ENCODE peak calls at places on chromosomes 1 and 21, in eight cellular contexts. B is brain microvascular endothelial cell, A is right lobe of liver, L is progenitor cell of endocrine pancreas, Y is PC-3, Q is mucosa of descending colon, H is A549, Z is foreskin keratinocyte. M is an unnamed sample.

GRCh38 chr1:99662581-99663208 is 16.8 kb downstream of the PALMD start:
- DNase-seq in Y (peak), B (no peak), Z (no peak), H (peak), A (no peak), Q (no peak), L (no peak), M (no peak)

GRCh38 chr21:22900511-22900910 is 1902.3 kb downstream of the NCAM2 start:
- DNase-seq in H (no peak), A (no peak), L (no peak), Z (peak), B (no peak), Q (no peak), Y (peak), M (no peak)

GRCh38 chr1:36650200-36651065 is 167.7 kb upstream of the CSF3R start:
- DNase-seq in H (peak), A (peak), Z (peak), Q (no peak), Y (peak), L (peak), B (peak), M (peak)

GRCh38 chr1:33410091-33410701 is 20.7 kb downstream of the PHC2 start:
- DNase-seq in L (no peak), Z (no peak), H (no peak), A (no peak), Q (no peak), Y (peak), B (peak), M (no peak)

GRCh38 chr21:43921602-43921978 is 56.6 kb downstream of the AGPAT3 start:
- DNase-seq in B (no peak), Q (no peak), H (no peak), L (no peak), Y (no peak), Z (no peak), A (peak), M (peak)

GRCh38 chr21:37452222-37452621 is 85.6 kb downstream of the DYRK1A start:
- DNase-seq in B (peak), Q (no peak), A (no peak), L (no peak), Z (peak), H (no peak), Y (no peak), M (no peak)

GRCh38 chr1:110879758-110880606 is 7.0 kb downstream of the CD53 start:
- DNase-seq in H (no peak), Z (no peak), A (no peak), L (no peak), Q (no peak), B (no peak), Y (peak), M (peak)

GRCh38 chr1:147080013-147080661 is 92.1 kb downstream of the PRKAB2 start:
- DNase-seq in A (no peak), Q (no peak), Z (peak), B (no peak), L (no peak), H (no peak), Y (no peak), M (no peak)

GRCh38 chr1:98490099-98490498 is 171.4 kb upstream of the SNX7 start:
- DNase-seq in A (no peak), Y (no peak), Z (no peak), H (no peak), L (no peak), B (no peak), Q (no peak), M (no peak)

GRCh38 chr1:11594222-11594621 is 60.0 kb downstream of the FBXO2 start:
- DNase-seq in Q (no peak), A (no peak), H (peak), Z (no peak), B (peak), L (no peak), Y (no peak), M (no peak)
- TF ChIP-seq CTCF in Q (no peak), A (no peak), H (no peak), Z (peak), B (peak), L (peak), Y (peak), M (no peak)

GRCh38 chr1:29304025-29304684 is 67.8 kb downstream of the PTPRU start:
- DNase-seq in Y (no peak), Q (no peak), H (no peak), L (no peak), A (peak), B (no peak), Z (no peak), M (no peak)
- TF ChIP-seq CTCF in Y (no peak), Q (no peak), H (no peak), L (no peak), A (no peak), B (no peak), Z (no peak), M (no peak)

DNA sequence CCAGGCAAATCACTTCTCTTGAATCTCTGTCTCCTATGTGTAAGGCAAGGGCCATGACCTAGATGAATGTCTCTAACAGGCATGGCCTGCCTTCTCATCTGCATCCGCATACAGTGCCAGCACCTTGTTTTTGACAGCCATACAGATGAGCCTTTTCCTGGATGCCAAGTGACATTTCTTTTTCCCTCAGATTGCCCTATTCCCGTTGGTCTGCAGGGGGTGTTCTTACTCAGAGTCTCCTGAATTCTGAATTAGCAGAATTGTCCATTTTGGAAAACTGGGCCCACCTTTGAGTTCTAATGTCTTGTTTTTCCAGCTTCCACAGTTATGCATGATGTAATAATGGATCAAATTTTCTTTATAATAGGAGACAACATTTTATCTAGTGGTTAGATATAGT is 88.0 kb upstream of the ADAR start:
- DNase-seq in Y (peak), A (no peak), Q (no peak), B (no peak), H (no peak), L (no peak), Z (no peak), M (no peak)
- TF ChIP-seq CTCF in Y (peak), A (no peak), Q (no peak), B (peak), H (no peak), L (peak), Z (peak), M (peak)

GRCh38 chr21:33380483-33380998 is 22.7 kb upstream of the IFNGR2 start:
- DNase-seq in Y (peak), Q (peak), Z (peak), H (peak), A (peak), L (no peak), B (peak), M (peak)
- TF ChIP-seq CTCF in Y (no peak), Q (no peak), Z (no peak), H (no peak), A (no peak), L (no peak), B (no peak), M (no peak)

GRCh38 chr1:119225831-119226230 is 85.4 kb upstream of the WARS2 start:
- DNase-seq in B (no peak), H (no peak), Q (no peak), Z (no peak), Y (no peak), A (no peak), L (no peak), M (no peak)
- TF ChIP-seq CTCF in B (no peak), H (no peak), Q (no peak), Z (peak), Y (peak), A (no peak), L (peak), M (no peak)

GRCh38 chr1:87594736-87595383 is 266.2 kb downstream of the LMO4 start:
- DNase-seq in Q (no peak), H (no peak), Z (no peak), L (no peak), Y (no peak), A (no peak), B (no peak), M (no peak)

GRCh38 chr1:87600848-87601247 is 272.2 kb downstream of the LMO4 start:
- DNase-seq in Q (no peak), L (no peak), H (peak), A (no peak), Y (peak), B (no peak), Z (no peak), M (no peak)

GRCh38 chr1:87595384-87595781 is 266.7 kb downstream of the LMO4 start:
- DNase-seq in Z (no peak), L (no peak), H (no peak), Q (no peak), B (no peak), A (no peak), Y (no peak), M (no peak)

GRCh38 chr1:87600070-87600469 is 271.4 kb downstream of the LMO4 start:
- DNase-seq in Z (no peak), A (no peak), B (no peak), Q (no peak), H (no peak), L (no peak), Y (no peak), M (no peak)

DNA sequence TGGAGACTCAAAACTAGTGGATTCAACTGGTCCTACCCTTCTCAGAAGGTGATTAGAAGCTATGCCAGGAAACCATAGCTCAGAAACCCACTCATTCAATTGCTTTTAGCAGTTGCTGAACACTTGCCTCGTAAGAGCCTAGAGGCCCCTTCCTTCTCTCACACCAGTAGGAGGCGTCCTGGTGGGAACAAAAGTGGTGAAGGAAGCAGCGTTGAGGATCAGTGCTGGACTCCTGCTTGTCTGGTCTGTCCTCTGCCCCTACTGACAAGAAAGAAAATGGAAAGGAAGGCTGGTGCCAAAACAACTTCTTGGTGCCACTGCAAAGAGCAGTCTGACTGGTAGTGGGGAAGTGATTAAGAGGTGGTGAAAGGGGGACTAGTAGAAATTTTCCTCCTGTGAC is 269.7 kb downstream of the LMO4 start:
- DNase-seq in B (no peak), A (no peak), Y (peak), Z (no peak), Q (no peak), L (no peak), H (peak), M (no peak)
- TF ChIP-seq CTCF in B (peak), A (no peak), Y (peak), Z (peak), Q (no peak), L (peak), H (no peak), M (no peak)

GRCh38 chr21:19123525-19123924 is 719.9 kb upstream of the TMPRSS15 start:
- DNase-seq in Q (no peak), A (no peak), Z (no peak), Y (no peak), B (no peak), H (no peak), L (no peak), M (no peak)
- TF ChIP-seq CTCF in Q (no peak), A (no peak), Z (no peak), Y (no peak), B (no peak), H (no peak), L (no peak), M (no peak)

M was measured in GM10248.